ENCODE peak calls at places on chromosome 16, in seven cellular contexts. One of them, this sample, is unnamed.

GRCh38 chr16:86067936-86068335 is 169.0 kb downstream of the IRF8 start:
- DNase-seq in adrenal gland: no peak
- DNase-seq in choroid plexus epithelial cell: no peak
- DNase-seq in WTC11: no peak
- DNase-seq in IMR-90: no peak
- DNase-seq in HCT116: no peak
- DNase-seq in fibroblast of lung: no peak
- DNase-seq in this sample: no peak

GRCh38 chr16:3960049-3960809 is 79.7 kb upstream of the CREBBP start:
- DNase-seq in HCT116: no peak
- DNase-seq in IMR-90: no peak
- DNase-seq in adrenal gland: no peak
- DNase-seq in WTC11: no peak
- DNase-seq in choroid plexus epithelial cell: no peak
- DNase-seq in fibroblast of lung: no peak
- DNase-seq in this sample: no peak

GRCh38 chr16:10835281-10835931 is 16.8 kb upstream of the TVP23A start:
- DNase-seq in WTC11: no peak
- DNase-seq in fibroblast of lung: no peak
- DNase-seq in HCT116: no peak
- DNase-seq in choroid plexus epithelial cell: no peak
- DNase-seq in adrenal gland: no peak
- DNase-seq in IMR-90: no peak
- DNase-seq in this sample: no peak

GRCh38 chr16:79008036-79008868 is 592.3 kb downstream of the MAF start:
- DNase-seq in fibroblast of lung: no peak
- DNase-seq in IMR-90: no peak
- DNase-seq in WTC11: no peak
- DNase-seq in HCT116: no peak
- DNase-seq in choroid plexus epithelial cell: no peak
- DNase-seq in adrenal gland: no peak
- DNase-seq in this sample: no peak

GRCh38 chr16:68901910-68902309 is 58.6 kb downstream of the TANGO6 start:
- DNase-seq in adrenal gland: peak
- DNase-seq in WTC11: no peak
- DNase-seq in fibroblast of lung: peak
- DNase-seq in choroid plexus epithelial cell: peak
- DNase-seq in HCT116: no peak
- DNase-seq in IMR-90: peak
- DNase-seq in this sample: peak

GRCh38 chr16:14501331-14502255 is 128.5 kb downstream of the PARN start:
- DNase-seq in fibroblast of lung: peak
- DNase-seq in WTC11: peak
- DNase-seq in HCT116: peak
- DNase-seq in choroid plexus epithelial cell: peak
- DNase-seq in adrenal gland: peak
- DNase-seq in IMR-90: peak
- DNase-seq in this sample: peak

GRCh38 chr16:74623214-74623842 is 16.4 kb upstream of the GLG1 start:
- DNase-seq in WTC11: no peak
- DNase-seq in choroid plexus epithelial cell: peak
- DNase-seq in fibroblast of lung: peak
- DNase-seq in HCT116: no peak
- DNase-seq in IMR-90: peak
- DNase-seq in adrenal gland: no peak
- DNase-seq in this sample: peak

GRCh38 chr16:10521681-10522274 is 58.6 kb downstream of the EMP2 start:
- DNase-seq in HCT116: peak
- DNase-seq in WTC11: peak
- DNase-seq in adrenal gland: peak
- DNase-seq in fibroblast of lung: peak
- DNase-seq in IMR-90: peak
- DNase-seq in choroid plexus epithelial cell: peak
- DNase-seq in this sample: peak

GRCh38 chr16:65771707-65772106 is 594.8 kb upstream of the CDH5 start:
- DNase-seq in IMR-90: no peak
- DNase-seq in HCT116: no peak
- DNase-seq in adrenal gland: no peak
- DNase-seq in WTC11: no peak
- DNase-seq in choroid plexus epithelial cell: no peak
- DNase-seq in fibroblast of lung: peak
- DNase-seq in this sample: no peak

GRCh38 chr16:25707982-25708583 is 16.3 kb downstream of the HS3ST4 start:
- DNase-seq in adrenal gland: peak
- DNase-seq in fibroblast of lung: no peak
- DNase-seq in choroid plexus epithelial cell: peak
- DNase-seq in IMR-90: no peak
- DNase-seq in HCT116: peak
- DNase-seq in WTC11: peak
- DNase-seq in this sample: peak

GRCh38 chr16:49987381-49987780 is 37.6 kb upstream of the CNEP1R1 start:
- DNase-seq in adrenal gland: no peak
- DNase-seq in WTC11: no peak
- DNase-seq in HCT116: no peak
- DNase-seq in choroid plexus epithelial cell: no peak
- DNase-seq in fibroblast of lung: no peak
- DNase-seq in IMR-90: no peak
- DNase-seq in this sample: no peak

GRCh38 chr16:1810106-1810505 is 16.5 kb downstream of the HAGH start:
- DNase-seq in adrenal gland: no peak
- DNase-seq in choroid plexus epithelial cell: no peak
- DNase-seq in fibroblast of lung: no peak
- DNase-seq in WTC11: no peak
- DNase-seq in IMR-90: no peak
- DNase-seq in HCT116: no peak
- DNase-seq in this sample: no peak

GRCh38 chr16:48833461-48833860 is 223.5 kb upstream of the N4BP1 start:
- DNase-seq in IMR-90: no peak
- DNase-seq in adrenal gland: no peak
- DNase-seq in HCT116: no peak
- DNase-seq in choroid plexus epithelial cell: no peak
- DNase-seq in fibroblast of lung: no peak
- DNase-seq in WTC11: no peak
- DNase-seq in this sample: no peak

GRCh38 chr16:4945560-4946502 is 8.9 kb upstream of the PPL start:
- DNase-seq in HCT116: peak
- DNase-seq in IMR-90: no peak
- DNase-seq in fibroblast of lung: no peak
- DNase-seq in choroid plexus epithelial cell: no peak
- DNase-seq in WTC11: no peak
- DNase-seq in adrenal gland: no peak
- DNase-seq in this sample: peak

GRCh38 chr16:4101421-4102275 is 14.6 kb downstream of the ADCY9 start:
- DNase-seq in HCT116: no peak
- DNase-seq in WTC11: no peak
- DNase-seq in IMR-90: no peak
- DNase-seq in fibroblast of lung: no peak
- DNase-seq in adrenal gland: no peak
- DNase-seq in choroid plexus epithelial cell: no peak
- DNase-seq in this sample: peak

GRCh38 chr16:3654249-3654991 is at the start of gene DNASE1:
- DNase-seq in WTC11: peak
- DNase-seq in fibroblast of lung: peak
- DNase-seq in adrenal gland: peak
- DNase-seq in IMR-90: peak
- DNase-seq in HCT116: peak
- DNase-seq in choroid plexus epithelial cell: peak
- DNase-seq in this sample: peak

GRCh38 chr16:51155199-51155607 is 4.1 kb upstream of the SALL1 start:
- DNase-seq in IMR-90: no peak
- DNase-seq in choroid plexus epithelial cell: no peak
- DNase-seq in adrenal gland: no peak
- DNase-seq in HCT116: no peak
- DNase-seq in WTC11: peak
- DNase-seq in fibroblast of lung: peak
- DNase-seq in this sample: no peak

GRCh38 chr16:67669499-67670101 is 3.0 kb downstream of the C16orf86 start:
- DNase-seq in fibroblast of lung: no peak
- DNase-seq in adrenal gland: no peak
- DNase-seq in IMR-90: no peak
- DNase-seq in choroid plexus epithelial cell: no peak
- DNase-seq in WTC11: no peak
- DNase-seq in HCT116: no peak
- DNase-seq in this sample: no peak

GRCh38 chr16:67667817-67668494 is 1.3 kb downstream of the C16orf86 start:
- DNase-seq in adrenal gland: peak
- DNase-seq in fibroblast of lung: peak
- DNase-seq in HCT116: peak
- DNase-seq in choroid plexus epithelial cell: peak
- DNase-seq in WTC11: peak
- DNase-seq in IMR-90: peak
- DNase-seq in this sample: peak

GRCh38 chr16:67667434-67667816 is 811 bp downstream of the C16orf86 start:
- DNase-seq in IMR-90: no peak
- DNase-seq in choroid plexus epithelial cell: no peak
- DNase-seq in adrenal gland: no peak
- DNase-seq in fibroblast of lung: no peak
- DNase-seq in WTC11: no peak
- DNase-seq in HCT116: no peak
- DNase-seq in this sample: no peak

GRCh38 chr16:67666538-67667433 is at the start of the genes C16orf86 and ENKD1:
- DNase-seq in adrenal gland: peak
- DNase-seq in IMR-90: peak
- DNase-seq in choroid plexus epithelial cell: peak
- DNase-seq in HCT116: peak
- DNase-seq in fibroblast of lung: peak
- DNase-seq in WTC11: peak
- DNase-seq in this sample: peak

GRCh38 chr16:67668495-67669157 is 2.0 kb downstream of the C16orf86 start:
- DNase-seq in IMR-90: no peak
- DNase-seq in choroid plexus epithelial cell: no peak
- DNase-seq in HCT116: no peak
- DNase-seq in WTC11: no peak
- DNase-seq in adrenal gland: no peak
- DNase-seq in fibroblast of lung: no peak
- DNase-seq in this sample: no peak
- TF ChIP-seq CTCF in IMR-90: no peak
- TF ChIP-seq CTCF in choroid plexus epithelial cell: peak
- TF ChIP-seq CTCF in HCT116: no peak
- TF ChIP-seq CTCF in WTC11: no peak
- TF ChIP-seq CTCF in adrenal gland: no peak
- TF ChIP-seq CTCF in fibroblast of lung: peak
- TF ChIP-seq CTCF in this sample: no peak

GRCh38 chr16:30369091-30369937 is 980 bp downstream of the TBC1D10B start:
- DNase-seq in WTC11: no peak
- DNase-seq in IMR-90: no peak
- DNase-seq in fibroblast of lung: no peak
- DNase-seq in adrenal gland: peak
- DNase-seq in choroid plexus epithelial cell: peak
- DNase-seq in HCT116: no peak
- DNase-seq in this sample: no peak

GRCh38 chr16:30371248-30371816 is 1.0 kb upstream of the TBC1D10B start:
- DNase-seq in IMR-90: no peak
- DNase-seq in adrenal gland: no peak
- DNase-seq in fibroblast of lung: no peak
- DNase-seq in WTC11: no peak
- DNase-seq in HCT116: no peak
- DNase-seq in choroid plexus epithelial cell: no peak
- DNase-seq in this sample: no peak

GRCh38 chr16:30369938-30370443 is 303 bp downstream of the TBC1D10B start:
- DNase-seq in HCT116: no peak
- DNase-seq in adrenal gland: no peak
- DNase-seq in fibroblast of lung: no peak
- DNase-seq in IMR-90: no peak
- DNase-seq in choroid plexus epithelial cell: no peak
- DNase-seq in WTC11: no peak
- DNase-seq in this sample: no peak

GRCh38 chr16:30372037-30372712 is 1.9 kb upstream of the TBC1D10B start:
- DNase-seq in fibroblast of lung: no peak
- DNase-seq in HCT116: no peak
- DNase-seq in choroid plexus epithelial cell: no peak
- DNase-seq in IMR-90: no peak
- DNase-seq in adrenal gland: no peak
- DNase-seq in WTC11: no peak
- DNase-seq in this sample: no peak

GRCh38 chr16:30370444-30371247 is at the start of gene TBC1D10B:
- DNase-seq in adrenal gland: peak
- DNase-seq in HCT116: peak
- DNase-seq in fibroblast of lung: peak
- DNase-seq in IMR-90: peak
- DNase-seq in choroid plexus epithelial cell: peak
- DNase-seq in WTC11: peak
- DNase-seq in this sample: peak
- TF ChIP-seq CTCF in adrenal gland: peak
- TF ChIP-seq CTCF in HCT116: no peak
- TF ChIP-seq CTCF in fibroblast of lung: peak
- TF ChIP-seq CTCF in IMR-90: peak
- TF ChIP-seq CTCF in choroid plexus epithelial cell: peak
- TF ChIP-seq CTCF in WTC11: no peak
- TF ChIP-seq CTCF in this sample: peak

DNA sequence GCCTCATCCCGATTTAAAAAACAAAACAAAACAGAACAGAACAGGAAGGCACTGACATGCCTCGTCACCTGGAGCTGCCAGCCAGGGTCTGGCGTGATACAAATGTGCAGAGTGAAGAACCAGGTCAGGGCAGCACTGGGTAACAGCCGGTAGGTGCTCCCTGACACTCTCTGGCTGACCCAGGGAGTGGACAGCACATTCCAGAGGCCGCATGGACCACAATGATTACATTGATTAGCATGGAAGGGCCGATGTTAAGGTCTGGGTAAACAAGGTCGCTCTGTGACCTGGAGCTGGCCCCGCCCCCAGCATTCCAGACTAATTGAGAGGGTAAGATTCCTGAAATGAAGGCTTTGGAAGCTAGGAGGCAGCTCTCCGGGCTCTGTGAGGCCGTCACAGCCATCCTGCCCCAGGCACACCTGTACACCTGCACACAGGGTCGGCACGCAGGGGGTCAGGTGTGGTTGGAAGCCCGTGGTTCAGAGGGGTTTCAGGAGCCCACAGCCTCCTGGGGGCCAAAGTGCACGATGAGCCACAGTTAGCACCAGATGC is 21.4 kb downstream of the PIEZO1 start:
- DNase-seq in adrenal gland: no peak
- DNase-seq in choroid plexus epithelial cell: no peak
- DNase-seq in IMR-90: no peak
- DNase-seq in WTC11: peak
- DNase-seq in fibroblast of lung: no peak
- DNase-seq in HCT116: no peak
- DNase-seq in this sample: no peak
- TF ChIP-seq CTCF in adrenal gland: no peak
- TF ChIP-seq CTCF in choroid plexus epithelial cell: no peak
- TF ChIP-seq CTCF in IMR-90: no peak
- TF ChIP-seq CTCF in WTC11: no peak
- TF ChIP-seq CTCF in fibroblast of lung: no peak
- TF ChIP-seq CTCF in HCT116: no peak
- TF ChIP-seq CTCF in this sample: no peak

GRCh38 chr16:71225145-71225544 is 5.4 kb downstream of the HYDIN start:
- DNase-seq in HCT116: no peak
- DNase-seq in fibroblast of lung: no peak
- DNase-seq in adrenal gland: no peak
- DNase-seq in IMR-90: no peak
- DNase-seq in WTC11: no peak
- DNase-seq in choroid plexus epithelial cell: no peak
- DNase-seq in this sample: no peak

GRCh38 chr16:71230122-71230845 is at the start of gene HYDIN:
- DNase-seq in HCT116: no peak
- DNase-seq in adrenal gland: peak
- DNase-seq in WTC11: peak
- DNase-seq in IMR-90: peak
- DNase-seq in choroid plexus epithelial cell: peak
- DNase-seq in fibroblast of lung: peak
- DNase-seq in this sample: peak

GRCh38 chr16:71229344-71229743 is 1.2 kb downstream of the HYDIN start:
- DNase-seq in fibroblast of lung: no peak
- DNase-seq in IMR-90: no peak
- DNase-seq in HCT116: no peak
- DNase-seq in adrenal gland: no peak
- DNase-seq in choroid plexus epithelial cell: no peak
- DNase-seq in WTC11: no peak
- DNase-seq in this sample: no peak

GRCh38 chr16:71226229-71227141 is 4.0 kb downstream of the HYDIN start:
- DNase-seq in HCT116: no peak
- DNase-seq in adrenal gland: no peak
- DNase-seq in WTC11: no peak
- DNase-seq in choroid plexus epithelial cell: no peak
- DNase-seq in fibroblast of lung: no peak
- DNase-seq in IMR-90: no peak
- DNase-seq in this sample: no peak
- TF ChIP-seq CTCF in HCT116: no peak
- TF ChIP-seq CTCF in adrenal gland: no peak
- TF ChIP-seq CTCF in WTC11: no peak
- TF ChIP-seq CTCF in choroid plexus epithelial cell: no peak
- TF ChIP-seq CTCF in fibroblast of lung: no peak
- TF ChIP-seq CTCF in IMR-90: no peak
- TF ChIP-seq CTCF in this sample: no peak

This sample was measured in fibroblast of the aortic adventitia.